ENCODE peak calls at places on chromosomes 12 and 14, in four cellular contexts. One of them, this sample, is unnamed. For H3K4me1, the result is how much of the 10 kb centered on the place peaks cover.

GRCh38 chr14:106879241-106879640 is 1352.9 kb downstream of the TMEM121 start:
- ATAC-seq in K562: peak
- ATAC-seq in A549: peak
- ATAC-seq in HepG2: peak
- ATAC-seq in this sample: no peak

GRCh38 chr12:68978678-68979077 is 45.7 kb upstream of the CPM start:
- ATAC-seq in K562: no peak
- ATAC-seq in HepG2: no peak
- ATAC-seq in A549: no peak
- ATAC-seq in this sample: no peak

GRCh38 chr14:95320076-95320895 is 578 bp upstream of the CLMN start:
- ATAC-seq in K562: no peak
- ATAC-seq in HepG2: no peak
- ATAC-seq in A549: peak
- ATAC-seq in this sample: peak

GRCh38 chr12:30807695-30808034 is 52.9 kb upstream of the CAPRIN2 start:
- ATAC-seq in K562: no peak
- ATAC-seq in HepG2: no peak
- ATAC-seq in A549: no peak
- ATAC-seq in this sample: no peak

GRCh38 chr12:69039881-69040280 is 106.9 kb upstream of the CPM start:
- ATAC-seq in A549: no peak
- ATAC-seq in K562: no peak
- ATAC-seq in HepG2: no peak
- ATAC-seq in this sample: peak

GRCh38 chr14:81550001-81550642 is 16.5 kb upstream of the SEL1L start:
- ATAC-seq in A549: no peak
- ATAC-seq in K562: no peak
- ATAC-seq in HepG2: no peak
- ATAC-seq in this sample: no peak

GRCh38 chr14:69398818-69399210 is 322 bp downstream of the SLC39A9 start:
- ATAC-seq in K562: peak
- ATAC-seq in A549: peak
- ATAC-seq in HepG2: no peak
- ATAC-seq in this sample: peak

GRCh38 chr14:77026930-77027537 is 1.5 kb downstream of the IRF2BPL start:
- ATAC-seq in K562: peak
- ATAC-seq in HepG2: peak
- ATAC-seq in A549: peak
- ATAC-seq in this sample: no peak

GRCh38 chr12:7571253-7571652 is 67.7 kb upstream of the CD163 start:
- ATAC-seq in K562: no peak
- ATAC-seq in A549: no peak
- ATAC-seq in HepG2: no peak
- ATAC-seq in this sample: peak

GRCh38 chr12:120117961-120118709 is 1.6 kb upstream of the RAB35 start:
- ATAC-seq in A549: peak
- ATAC-seq in K562: peak
- ATAC-seq in HepG2: no peak
- ATAC-seq in this sample: no peak

GRCh38 chr12:1174659-1175058 is 183.6 kb downstream of the ERC1 start:
- ATAC-seq in K562: no peak
- ATAC-seq in A549: no peak
- ATAC-seq in HepG2: no peak
- ATAC-seq in this sample: no peak

GRCh38 chr12:1184402-1184801 is 193.4 kb downstream of the ERC1 start:
- ATAC-seq in A549: no peak
- ATAC-seq in HepG2: no peak
- ATAC-seq in K562: no peak
- ATAC-seq in this sample: no peak

GRCh38 chr12:1173806-1174617 is 183.0 kb downstream of the ERC1 start:
- ATAC-seq in K562: no peak
- ATAC-seq in A549: no peak
- ATAC-seq in HepG2: no peak
- ATAC-seq in this sample: no peak

GRCh38 chr12:1176191-1176590 is 185.2 kb downstream of the ERC1 start:
- ATAC-seq in K562: no peak
- ATAC-seq in HepG2: no peak
- ATAC-seq in A549: no peak
- ATAC-seq in this sample: no peak

GRCh38 chr12:1179128-1179527 is 188.1 kb downstream of the ERC1 start:
- ATAC-seq in HepG2: no peak
- ATAC-seq in A549: no peak
- ATAC-seq in K562: no peak
- ATAC-seq in this sample: no peak
- H3K4me1 ChIP-seq in HepG2: under half
- H3K4me1 ChIP-seq in A549: under half
- H3K4me1 ChIP-seq in K562: under half
- H3K4me1 ChIP-seq in this sample: under half

DNA sequence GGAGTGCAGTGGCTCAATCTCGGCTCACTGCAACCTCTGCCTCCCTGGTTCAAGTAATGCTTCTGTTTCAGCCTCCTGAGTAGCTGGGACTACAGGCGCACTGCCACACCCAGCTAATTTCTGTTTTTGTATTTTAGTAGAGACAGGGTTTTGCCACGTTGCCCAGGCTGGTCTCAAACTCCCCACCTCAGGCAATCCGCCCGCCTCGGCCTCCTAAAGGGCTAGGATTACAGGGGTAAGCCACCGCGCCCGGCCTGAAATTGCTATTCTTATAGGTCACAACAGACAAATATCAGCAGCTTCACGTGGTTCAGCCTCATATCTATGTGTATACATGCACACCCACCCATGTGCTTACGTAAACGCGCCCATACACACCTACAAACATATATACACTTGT is 23.6 kb downstream of the BATF start:
- ATAC-seq in HepG2: no peak
- ATAC-seq in K562: no peak
- ATAC-seq in A549: no peak
- ATAC-seq in this sample: no peak
- TF ChIP-seq EP300 in HepG2: no peak
- TF ChIP-seq EP300 in K562: no peak
- TF ChIP-seq EP300 in A549: no peak
- TF ChIP-seq EP300 in this sample: no peak

GRCh38 chr12:3589745-3590144 is 98.7 kb downstream of the PRMT8 start:
- ATAC-seq in K562: no peak
- ATAC-seq in HepG2: no peak
- ATAC-seq in A549: no peak
- ATAC-seq in this sample: no peak
- H3K4me1 ChIP-seq in K562: under half
- H3K4me1 ChIP-seq in HepG2: under half
- H3K4me1 ChIP-seq in A549: under half
- H3K4me1 ChIP-seq in this sample: under half

GRCh38 chr12:93137656-93138612 is 208.8 kb upstream of the EEA1 start:
- ATAC-seq in K562: peak
- ATAC-seq in HepG2: no peak
- ATAC-seq in A549: peak
- ATAC-seq in this sample: peak
- TF ChIP-seq EP300 in K562: no peak
- TF ChIP-seq EP300 in HepG2: no peak
- TF ChIP-seq EP300 in A549: no peak
- TF ChIP-seq EP300 in this sample: no peak

GRCh38 chr12:116980083-116980482 is 69.3 kb downstream of the FBXW8 start:
- ATAC-seq in A549: no peak
- ATAC-seq in K562: no peak
- ATAC-seq in HepG2: no peak
- ATAC-seq in this sample: no peak
- H3K4me1 ChIP-seq in A549: under half
- H3K4me1 ChIP-seq in K562: under half
- H3K4me1 ChIP-seq in HepG2: under half
- H3K4me1 ChIP-seq in this sample: under half

GRCh38 chr12:73629171-73629570 is 908.5 kb upstream of the ATXN7L3B start:
- ATAC-seq in HepG2: no peak
- ATAC-seq in A549: no peak
- ATAC-seq in K562: no peak
- ATAC-seq in this sample: no peak
- TF ChIP-seq EP300 in HepG2: no peak
- TF ChIP-seq EP300 in A549: no peak
- TF ChIP-seq EP300 in K562: no peak
- TF ChIP-seq EP300 in this sample: no peak

GRCh38 chr14:37588667-37588955 is 6.4 kb downstream of the FOXA1 start:
- ATAC-seq in HepG2: no peak
- ATAC-seq in K562: no peak
- ATAC-seq in A549: peak
- ATAC-seq in this sample: no peak
- H3K4me1 ChIP-seq in HepG2: half or more
- H3K4me1 ChIP-seq in K562: under half
- H3K4me1 ChIP-seq in A549: under half
- H3K4me1 ChIP-seq in this sample: under half

This sample was measured in gastroesophageal sphincter.